ENCODE peak calls at places on chromosomes 13 and 19, in four cellular contexts. One of them, this sample, is unnamed.

GRCh38 chr19:47100290-47100689 is 13.3 kb downstream of the ZC3H4 start:
- DNase-seq in prostate gland: no peak
- DNase-seq in foreskin keratinocyte: no peak
- DNase-seq in psoas muscle: peak
- DNase-seq in this sample: no peak

GRCh38 chr13:32783067-32783466 is 196.8 kb downstream of the PDS5B start:
- DNase-seq in prostate gland: no peak
- DNase-seq in foreskin keratinocyte: peak
- DNase-seq in psoas muscle: no peak
- DNase-seq in this sample: no peak

GRCh38 chr13:41562541-41563178 is 105.3 kb downstream of the RGCC start:
- DNase-seq in prostate gland: no peak
- DNase-seq in foreskin keratinocyte: no peak
- DNase-seq in psoas muscle: no peak
- DNase-seq in this sample: no peak

GRCh38 chr19:17749912-17750317 is 1.4 kb upstream of the FCHO1 start:
- DNase-seq in prostate gland: no peak
- DNase-seq in foreskin keratinocyte: no peak
- DNase-seq in psoas muscle: no peak
- DNase-seq in this sample: no peak

GRCh38 chr13:52010890-52011689 is at the start of gene ATP7B:
- DNase-seq in prostate gland: no peak
- DNase-seq in foreskin keratinocyte: no peak
- DNase-seq in psoas muscle: peak
- DNase-seq in this sample: no peak

GRCh38 chr19:43438291-43439162 is 23.8 kb downstream of the TEX101 start:
- DNase-seq in prostate gland: no peak
- DNase-seq in foreskin keratinocyte: peak
- DNase-seq in psoas muscle: no peak
- DNase-seq in this sample: no peak

GRCh38 chr13:80778302-80778701 is 437.4 kb upstream of the SPRY2 start:
- DNase-seq in prostate gland: no peak
- DNase-seq in foreskin keratinocyte: peak
- DNase-seq in psoas muscle: no peak
- DNase-seq in this sample: no peak

GRCh38 chr13:114339779-114340534 is 25.7 kb downstream of the CHAMP1 start:
- DNase-seq in prostate gland: peak
- DNase-seq in foreskin keratinocyte: peak
- DNase-seq in psoas muscle: peak
- DNase-seq in this sample: no peak

GRCh38 chr19:21094347-21095025 is 12.5 kb downstream of the ZNF714 start:
- DNase-seq in prostate gland: no peak
- DNase-seq in foreskin keratinocyte: no peak
- DNase-seq in psoas muscle: no peak
- DNase-seq in this sample: no peak

GRCh38 chr19:12664406-12665280 is 1.9 kb downstream of the MAN2B1 start:
- DNase-seq in prostate gland: no peak
- DNase-seq in foreskin keratinocyte: no peak
- DNase-seq in psoas muscle: no peak
- DNase-seq in this sample: no peak

GRCh38 chr19:12353375-12353774 is 12.1 kb downstream of the ZNF442 start:
- DNase-seq in prostate gland: no peak
- DNase-seq in foreskin keratinocyte: no peak
- DNase-seq in psoas muscle: no peak
- DNase-seq in this sample: no peak

GRCh38 chr19:11446652-11447301 is 11.3 kb downstream of the PRKCSH start:
- DNase-seq in prostate gland: no peak
- DNase-seq in foreskin keratinocyte: no peak
- DNase-seq in psoas muscle: peak
- DNase-seq in this sample: no peak

GRCh38 chr19:44356383-44357111 is at the start of gene ZNF112:
- DNase-seq in prostate gland: peak
- DNase-seq in foreskin keratinocyte: peak
- DNase-seq in psoas muscle: peak
- DNase-seq in this sample: peak

GRCh38 chr13:43019811-43020210 is 3.6 kb upstream of the DNAJC15 start:
- DNase-seq in prostate gland: no peak
- DNase-seq in foreskin keratinocyte: no peak
- DNase-seq in psoas muscle: no peak
- DNase-seq in this sample: no peak

GRCh38 chr13:70568571-70568970 is 460.3 kb upstream of the KLHL1 start:
- DNase-seq in prostate gland: peak
- DNase-seq in foreskin keratinocyte: peak
- DNase-seq in psoas muscle: no peak
- DNase-seq in this sample: no peak

GRCh38 chr13:111790621-111791020 is 276.3 kb upstream of the SOX1 start:
- DNase-seq in prostate gland: no peak
- DNase-seq in foreskin keratinocyte: no peak
- DNase-seq in psoas muscle: no peak
- DNase-seq in this sample: no peak

GRCh38 chr13:48806522-48806921 is 152.8 kb downstream of the CYSLTR2 start:
- DNase-seq in prostate gland: no peak
- DNase-seq in foreskin keratinocyte: no peak
- DNase-seq in psoas muscle: no peak
- DNase-seq in this sample: no peak
- H3K27ac ChIP-seq in prostate gland: no peak
- H3K27ac ChIP-seq in foreskin keratinocyte: no peak
- H3K27ac ChIP-seq in psoas muscle: no peak
- H3K27ac ChIP-seq in this sample: no peak

GRCh38 chr19:55087542-55087935 is 11.9 kb downstream of the EPS8L1 start:
- DNase-seq in prostate gland: no peak
- DNase-seq in foreskin keratinocyte: no peak
- DNase-seq in psoas muscle: no peak
- DNase-seq in this sample: no peak
- H3K27ac ChIP-seq in prostate gland: no peak
- H3K27ac ChIP-seq in foreskin keratinocyte: no peak
- H3K27ac ChIP-seq in psoas muscle: peak
- H3K27ac ChIP-seq in this sample: no peak

GRCh38 chr19:4534836-4535658 is at the start of gene PLIN5:
- DNase-seq in prostate gland: peak
- DNase-seq in foreskin keratinocyte: no peak
- DNase-seq in psoas muscle: peak
- DNase-seq in this sample: peak
- H3K27ac ChIP-seq in prostate gland: peak
- H3K27ac ChIP-seq in foreskin keratinocyte: no peak
- H3K27ac ChIP-seq in psoas muscle: peak
- H3K27ac ChIP-seq in this sample: peak

GRCh38 chr13:76943646-76944045 is 4.7 kb upstream of the ACOD1 start:
- DNase-seq in prostate gland: no peak
- DNase-seq in foreskin keratinocyte: no peak
- DNase-seq in psoas muscle: no peak
- DNase-seq in this sample: no peak

GRCh38 chr13:76944457-76944856 is 3.9 kb upstream of the ACOD1 start:
- DNase-seq in prostate gland: no peak
- DNase-seq in foreskin keratinocyte: peak
- DNase-seq in psoas muscle: no peak
- DNase-seq in this sample: no peak

GRCh38 chr13:76953921-76954320 is 5.6 kb downstream of the ACOD1 start:
- DNase-seq in prostate gland: no peak
- DNase-seq in foreskin keratinocyte: no peak
- DNase-seq in psoas muscle: no peak
- DNase-seq in this sample: no peak

GRCh38 chr13:76942363-76942762 is 5.9 kb upstream of the ACOD1 start:
- DNase-seq in prostate gland: no peak
- DNase-seq in foreskin keratinocyte: no peak
- DNase-seq in psoas muscle: no peak
- DNase-seq in this sample: no peak

GRCh38 chr13:76948139-76948538 is at the start of gene ACOD1:
- DNase-seq in prostate gland: no peak
- DNase-seq in foreskin keratinocyte: peak
- DNase-seq in psoas muscle: no peak
- DNase-seq in this sample: no peak
- H3K27ac ChIP-seq in prostate gland: no peak
- H3K27ac ChIP-seq in foreskin keratinocyte: no peak
- H3K27ac ChIP-seq in psoas muscle: no peak
- H3K27ac ChIP-seq in this sample: no peak

GRCh38 chr13:93216122-93216521 is 10.5 kb upstream of the GPC6 start:
- DNase-seq in prostate gland: no peak
- DNase-seq in foreskin keratinocyte: no peak
- DNase-seq in psoas muscle: no peak
- DNase-seq in this sample: no peak
- H3K27ac ChIP-seq in prostate gland: no peak
- H3K27ac ChIP-seq in foreskin keratinocyte: no peak
- H3K27ac ChIP-seq in psoas muscle: no peak
- H3K27ac ChIP-seq in this sample: no peak

DNA sequence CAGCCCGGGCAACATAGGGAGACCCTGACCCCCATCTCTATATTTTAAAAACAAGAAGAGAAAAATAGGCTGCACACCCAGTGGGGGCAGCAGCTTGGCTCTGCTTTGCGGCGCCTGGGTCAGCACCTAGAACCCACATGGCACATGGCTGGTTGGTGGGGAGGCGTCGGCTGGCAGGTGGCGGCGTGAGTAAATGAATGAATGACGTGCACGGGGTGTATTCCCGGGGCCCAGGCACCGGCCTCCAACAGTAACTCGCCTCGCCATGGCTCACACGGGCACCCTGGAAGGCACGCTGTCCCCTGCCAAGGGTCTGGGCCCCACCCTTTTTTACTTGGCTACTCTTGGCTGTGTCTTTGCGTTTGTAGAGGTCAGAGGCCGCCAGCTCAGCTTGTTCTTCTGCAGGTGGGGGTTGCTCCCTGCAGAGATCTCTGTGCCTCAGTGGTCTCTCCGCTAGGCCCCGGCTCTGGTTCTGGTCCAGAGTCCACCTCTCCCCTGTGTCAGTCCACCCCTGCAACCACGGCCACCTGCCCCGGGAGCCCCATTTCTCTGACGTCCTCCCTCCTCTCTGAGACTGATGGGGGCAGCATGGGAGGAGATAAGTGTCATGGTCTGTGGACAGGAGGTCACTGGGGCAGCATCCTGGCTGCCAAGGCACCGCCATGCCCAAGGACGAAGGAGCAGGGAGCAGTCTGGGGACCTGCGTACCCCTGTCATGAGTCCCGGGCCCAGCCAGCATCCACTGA is 5.6 kb downstream of the FZR1 start:
- DNase-seq in prostate gland: no peak
- DNase-seq in foreskin keratinocyte: no peak
- DNase-seq in psoas muscle: no peak
- DNase-seq in this sample: no peak
- H3K27ac ChIP-seq in prostate gland: no peak
- H3K27ac ChIP-seq in foreskin keratinocyte: no peak
- H3K27ac ChIP-seq in psoas muscle: no peak
- H3K27ac ChIP-seq in this sample: no peak

DNA sequence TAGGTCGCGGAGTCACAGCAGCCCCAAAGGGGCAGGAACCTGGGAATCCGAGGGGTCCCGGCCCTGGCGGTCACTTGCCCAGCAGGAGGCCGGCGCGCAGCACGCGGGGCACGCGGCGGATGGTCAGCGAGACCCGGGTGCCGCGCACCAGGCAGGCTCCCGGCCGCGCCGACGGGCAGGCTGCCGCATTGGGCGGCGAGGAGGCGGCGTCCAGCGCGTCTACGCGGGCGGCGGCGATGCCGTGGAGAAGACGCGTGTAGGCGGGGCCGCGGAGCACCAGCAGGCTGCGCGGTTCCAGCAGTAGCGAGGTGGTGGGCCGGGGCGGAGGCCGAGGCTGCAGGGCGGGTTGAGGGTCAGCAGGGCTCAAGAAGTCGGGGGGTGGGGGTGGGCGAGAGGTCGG is 607 bp upstream of the SYNE4 start:
- DNase-seq in prostate gland: peak
- DNase-seq in foreskin keratinocyte: no peak
- DNase-seq in psoas muscle: peak
- DNase-seq in this sample: peak
- H3K27ac ChIP-seq in prostate gland: peak
- H3K27ac ChIP-seq in foreskin keratinocyte: peak
- H3K27ac ChIP-seq in psoas muscle: no peak
- H3K27ac ChIP-seq in this sample: peak

GRCh38 chr13:75790198-75790970 is 154.3 kb downstream of the LMO7 start:
- DNase-seq in prostate gland: no peak
- DNase-seq in foreskin keratinocyte: no peak
- DNase-seq in psoas muscle: no peak
- DNase-seq in this sample: no peak
- H3K27ac ChIP-seq in prostate gland: no peak
- H3K27ac ChIP-seq in foreskin keratinocyte: no peak
- H3K27ac ChIP-seq in psoas muscle: peak
- H3K27ac ChIP-seq in this sample: peak